ENCODE peak calls at places on chromosomes 11 and 22, in five cellular contexts. One of them, this sample, is unnamed.

GRCh38 chr22:48180631-48181030 is 1418.2 kb downstream of the TBC1D22A start:
- DNase-seq in NT2/D1: no peak
- DNase-seq in astrocyte of the spinal cord: no peak
- DNase-seq in RWPE2: no peak
- DNase-seq in adipocyte: no peak
- DNase-seq in this sample: no peak

GRCh38 chr22:41369837-41370236 is 11.9 kb upstream of the TEF start:
- DNase-seq in astrocyte of the spinal cord: no peak
- DNase-seq in adipocyte: no peak
- DNase-seq in NT2/D1: no peak
- DNase-seq in RWPE2: no peak
- DNase-seq in this sample: peak; percentile 65

GRCh38 chr22:37896939-37897338 is 9.2 kb upstream of the MICALL1 start:
- DNase-seq in NT2/D1: no peak
- DNase-seq in astrocyte of the spinal cord: no peak
- DNase-seq in RWPE2: no peak
- DNase-seq in adipocyte: no peak
- DNase-seq in this sample: no peak

GRCh38 chr11:2681408-2682145 is 18.2 kb downstream of the KCNQ1OT1 start:
- DNase-seq in astrocyte of the spinal cord: no peak
- DNase-seq in RWPE2: peak; percentile 11
- DNase-seq in NT2/D1: no peak
- DNase-seq in adipocyte: no peak
- DNase-seq in this sample: peak; percentile 2

GRCh38 chr22:36467042-36467810 is 14.2 kb downstream of the TXN2 start:
- DNase-seq in astrocyte of the spinal cord: peak; percentile 88
- DNase-seq in NT2/D1: no peak
- DNase-seq in RWPE2: no peak
- DNase-seq in adipocyte: peak; percentile 36
- DNase-seq in this sample: no peak

GRCh38 chr11:30914143-30914762 is 328.1 kb upstream of the MPPED2 start:
- DNase-seq in RWPE2: no peak
- DNase-seq in NT2/D1: peak; percentile 50
- DNase-seq in astrocyte of the spinal cord: peak; percentile 50
- DNase-seq in adipocyte: peak; percentile 29
- DNase-seq in this sample: peak; percentile 45

GRCh38 chr22:19508024-19508776 is 16.0 kb downstream of the CLDN5 start:
- DNase-seq in astrocyte of the spinal cord: no peak
- DNase-seq in NT2/D1: no peak
- DNase-seq in RWPE2: no peak
- DNase-seq in adipocyte: no peak
- DNase-seq in this sample: no peak

GRCh38 chr11:63923319-63923718 is 6.4 kb upstream of the RCOR2 start:
- DNase-seq in adipocyte: no peak
- DNase-seq in astrocyte of the spinal cord: no peak
- DNase-seq in NT2/D1: no peak
- DNase-seq in RWPE2: no peak
- DNase-seq in this sample: no peak

DNA sequence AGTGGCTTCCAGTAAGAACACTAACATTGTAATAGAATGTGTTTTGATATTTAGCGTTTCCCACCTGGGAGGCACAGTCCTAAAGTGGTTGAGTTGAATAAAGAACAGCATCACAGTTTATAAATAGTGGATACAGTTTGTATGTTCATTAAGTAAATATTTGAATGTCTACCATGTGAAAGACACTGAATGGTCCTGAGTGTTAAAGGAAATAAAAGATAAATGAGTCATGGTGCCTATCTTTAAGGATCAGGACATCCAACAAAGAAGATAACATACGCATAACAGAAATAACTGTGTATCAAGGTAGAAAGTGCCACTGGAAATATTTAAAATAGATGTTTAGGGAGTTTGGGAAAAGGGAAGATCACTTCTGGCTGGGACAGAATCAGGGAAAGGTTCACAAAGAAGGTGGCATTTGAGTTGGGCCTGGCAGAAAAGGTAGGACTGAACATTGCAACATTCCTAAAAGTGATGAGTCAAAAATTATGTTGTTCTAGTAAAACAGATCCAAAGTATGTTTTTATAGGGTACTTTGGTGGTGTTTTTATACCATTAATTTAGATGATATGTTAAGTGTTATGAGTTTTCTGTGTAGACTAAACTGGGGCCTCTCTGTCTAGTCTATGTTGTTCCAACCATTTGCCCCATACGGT is 41.5 kb downstream of the CSTPP1 start:
- DNase-seq in adipocyte: peak; percentile 7
- DNase-seq in RWPE2: no peak
- DNase-seq in astrocyte of the spinal cord: peak; percentile 23
- DNase-seq in NT2/D1: no peak
- DNase-seq in this sample: no peak
- H3K4me3 ChIP-seq in adipocyte: no peak overlapping the region
- H3K4me3 ChIP-seq in RWPE2: no peak overlapping the region
- H3K4me3 ChIP-seq in astrocyte of the spinal cord: no peak overlapping the region
- H3K4me3 ChIP-seq in NT2/D1: no peak overlapping the region
- H3K4me3 ChIP-seq in this sample: no peak overlapping the region

GRCh38 chr11:15114501-15115475 is at the start of gene INSC:
- DNase-seq in RWPE2: no peak
- DNase-seq in NT2/D1: no peak
- DNase-seq in astrocyte of the spinal cord: no peak
- DNase-seq in adipocyte: peak; percentile 52
- DNase-seq in this sample: peak; percentile 29
- H3K4me3 ChIP-seq in RWPE2: no peak within 1 kb of the TSS
- H3K4me3 ChIP-seq in NT2/D1: peak within 1 kb of the TSS; percentile 36
- H3K4me3 ChIP-seq in astrocyte of the spinal cord: peak within 1 kb of the TSS; percentile 14
- H3K4me3 ChIP-seq in adipocyte: peak within 1 kb of the TSS; percentile 58
- H3K4me3 ChIP-seq in this sample: no peak within 1 kb of the TSS

DNA sequence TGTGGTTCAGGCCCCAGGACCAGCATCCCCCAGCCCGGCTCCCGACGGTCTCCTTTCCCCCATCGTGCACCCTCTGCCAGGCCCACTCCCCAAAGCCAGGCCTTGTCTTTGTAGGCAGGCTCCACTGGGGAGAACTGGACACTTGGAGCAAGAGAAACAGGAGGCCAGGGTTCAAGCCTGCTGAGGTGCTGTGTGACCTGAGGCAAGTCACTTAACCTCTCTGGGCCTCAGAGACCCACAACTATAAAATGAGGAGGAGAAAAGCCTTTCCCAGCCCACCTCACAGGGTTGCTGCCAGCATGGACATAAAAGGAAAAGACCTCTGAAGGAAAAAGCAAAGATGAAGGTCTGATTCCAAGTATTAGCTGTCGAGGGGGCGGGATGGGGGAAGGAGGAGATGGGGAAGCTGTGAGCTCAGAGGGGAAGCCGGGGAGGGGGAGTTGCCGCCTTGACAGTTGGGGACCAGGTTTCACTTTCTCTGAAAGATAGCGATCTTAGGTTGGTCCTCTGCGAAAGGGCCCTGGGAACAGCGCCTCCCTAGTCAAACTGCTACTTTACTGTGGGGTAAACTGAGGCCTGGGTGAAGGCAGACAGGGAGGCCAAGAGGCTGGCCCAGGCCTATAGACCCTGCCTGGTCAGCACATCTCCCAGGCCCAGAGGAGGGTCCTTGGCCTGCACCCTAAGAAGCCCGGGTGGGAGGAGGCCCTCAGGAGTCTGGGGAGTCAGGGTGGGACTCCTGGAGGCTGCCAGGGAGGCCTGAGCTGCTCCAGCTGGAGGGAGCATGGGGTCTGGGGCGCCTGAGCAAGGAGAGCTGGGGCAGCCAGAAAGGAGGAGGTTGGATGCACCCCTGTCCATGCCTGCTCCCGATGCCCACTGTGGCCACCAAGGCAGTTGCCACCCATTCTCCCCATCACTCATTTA is 991 bp upstream of the OSM start:
- DNase-seq in RWPE2: no peak
- DNase-seq in NT2/D1: no peak
- DNase-seq in adipocyte: no peak
- DNase-seq in astrocyte of the spinal cord: no peak
- DNase-seq in this sample: no peak
- H3K4me3 ChIP-seq in RWPE2: no peak overlapping the region
- H3K4me3 ChIP-seq in NT2/D1: no peak overlapping the region
- H3K4me3 ChIP-seq in adipocyte: no peak overlapping the region
- H3K4me3 ChIP-seq in astrocyte of the spinal cord: no peak overlapping the region
- H3K4me3 ChIP-seq in this sample: no peak overlapping the region

GRCh38 chr22:22408269-22408668 is 100.3 kb downstream of the ZNF280B start:
- DNase-seq in astrocyte of the spinal cord: no peak
- DNase-seq in adipocyte: no peak
- DNase-seq in NT2/D1: no peak
- DNase-seq in RWPE2: no peak
- DNase-seq in this sample: no peak

GRCh38 chr22:22408731-22409696 is 99.5 kb downstream of the ZNF280B start:
- DNase-seq in RWPE2: no peak
- DNase-seq in NT2/D1: no peak
- DNase-seq in adipocyte: peak; percentile 14
- DNase-seq in astrocyte of the spinal cord: no peak
- DNase-seq in this sample: peak; percentile 41

GRCh38 chr22:22407061-22407460 is 101.5 kb downstream of the ZNF280B start:
- DNase-seq in RWPE2: no peak
- DNase-seq in adipocyte: no peak
- DNase-seq in NT2/D1: no peak
- DNase-seq in astrocyte of the spinal cord: no peak
- DNase-seq in this sample: no peak

GRCh38 chr22:22404598-22405284 is 103.8 kb downstream of the ZNF280B start:
- DNase-seq in astrocyte of the spinal cord: no peak
- DNase-seq in NT2/D1: no peak
- DNase-seq in RWPE2: no peak
- DNase-seq in adipocyte: no peak
- DNase-seq in this sample: no peak

DNA sequence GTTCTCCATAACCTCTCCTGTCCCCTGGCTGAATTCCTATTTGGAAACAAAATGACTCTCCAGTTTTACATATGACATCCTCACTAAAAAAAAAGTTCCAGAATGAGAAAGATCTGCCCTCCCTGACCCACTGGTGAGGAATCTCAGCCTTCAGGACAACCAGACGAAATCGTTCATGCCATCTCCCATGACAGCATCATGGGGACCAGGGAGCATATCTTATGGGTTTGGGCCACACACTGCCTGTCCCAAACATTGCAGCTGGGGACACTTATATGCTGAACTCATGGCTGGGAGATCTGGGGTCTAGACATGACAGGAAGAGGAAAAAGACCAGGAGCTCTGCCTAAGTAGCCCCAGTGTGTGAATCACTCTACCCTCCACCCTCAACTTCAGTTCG is 102.1 kb downstream of the ZNF280B start:
- DNase-seq in NT2/D1: no peak
- DNase-seq in RWPE2: no peak
- DNase-seq in astrocyte of the spinal cord: no peak
- DNase-seq in adipocyte: no peak
- DNase-seq in this sample: no peak
- H3K4me3 ChIP-seq in NT2/D1: no peak overlapping the region
- H3K4me3 ChIP-seq in RWPE2: no peak overlapping the region
- H3K4me3 ChIP-seq in astrocyte of the spinal cord: no peak overlapping the region
- H3K4me3 ChIP-seq in adipocyte: no peak overlapping the region
- H3K4me3 ChIP-seq in this sample: no peak overlapping the region